ENCODE peak calls at places on chromosomes 16 and 17, in five cellular contexts. One of them, this sample, is unnamed.

GRCh38 chr17:78962345-78962983 is 17.3 kb downstream of the LGALS3BP start:
- DNase-seq in activated naive CD4-positive, alpha-beta T cell treated with anti-CD3 and anti-CD28 coated beads, Interleukin-2, amount 10 ng/mL, durations not matched to agents 7 days and 5 days: no peak
- DNase-seq in mucosa of gallbladder: peak
- DNase-seq in T-helper 17 cell: no peak
- DNase-seq in activated naive CD8-positive, alpha-beta T cell treated with anti-CD3 and anti-CD28 coated beads for 36 hours: no peak
- DNase-seq in this sample: no peak

GRCh38 chr16:10964039-10964890 is 19.9 kb downstream of the CLEC16A start:
- DNase-seq in activated naive CD4-positive, alpha-beta T cell treated with anti-CD3 and anti-CD28 coated beads, Interleukin-2, amount 10 ng/mL, durations not matched to agents 7 days and 5 days: peak
- DNase-seq in mucosa of gallbladder: peak
- DNase-seq in T-helper 17 cell: peak
- DNase-seq in activated naive CD8-positive, alpha-beta T cell treated with anti-CD3 and anti-CD28 coated beads for 36 hours: peak
- DNase-seq in this sample: peak

GRCh38 chr16:85859818-85860125 is 39.2 kb upstream of the IRF8 start:
- DNase-seq in activated naive CD4-positive, alpha-beta T cell treated with anti-CD3 and anti-CD28 coated beads, Interleukin-2, amount 10 ng/mL, durations not matched to agents 7 days and 5 days: no peak
- DNase-seq in mucosa of gallbladder: no peak
- DNase-seq in T-helper 17 cell: no peak
- DNase-seq in activated naive CD8-positive, alpha-beta T cell treated with anti-CD3 and anti-CD28 coated beads for 36 hours: no peak
- DNase-seq in this sample: no peak

GRCh38 chr17:79019631-79020584 is 4.1 kb upstream of the C1QTNF1 start:
- DNase-seq in activated naive CD4-positive, alpha-beta T cell treated with anti-CD3 and anti-CD28 coated beads, Interleukin-2, amount 10 ng/mL, durations not matched to agents 7 days and 5 days: peak
- DNase-seq in mucosa of gallbladder: peak
- DNase-seq in T-helper 17 cell: no peak
- DNase-seq in activated naive CD8-positive, alpha-beta T cell treated with anti-CD3 and anti-CD28 coated beads for 36 hours: peak
- DNase-seq in this sample: no peak

GRCh38 chr16:69351309-69352027 is at the start of gene TMED6:
- DNase-seq in activated naive CD4-positive, alpha-beta T cell treated with anti-CD3 and anti-CD28 coated beads, Interleukin-2, amount 10 ng/mL, durations not matched to agents 7 days and 5 days: no peak
- DNase-seq in mucosa of gallbladder: peak
- DNase-seq in T-helper 17 cell: no peak
- DNase-seq in activated naive CD8-positive, alpha-beta T cell treated with anti-CD3 and anti-CD28 coated beads for 36 hours: no peak
- DNase-seq in this sample: no peak

GRCh38 chr17:38879878-38880727 is 10.2 kb downstream of the LASP1 start:
- DNase-seq in activated naive CD4-positive, alpha-beta T cell treated with anti-CD3 and anti-CD28 coated beads, Interleukin-2, amount 10 ng/mL, durations not matched to agents 7 days and 5 days: peak
- DNase-seq in mucosa of gallbladder: no peak
- DNase-seq in T-helper 17 cell: no peak
- DNase-seq in activated naive CD8-positive, alpha-beta T cell treated with anti-CD3 and anti-CD28 coated beads for 36 hours: no peak
- DNase-seq in this sample: no peak

GRCh38 chr16:14427371-14427948 is 202.6 kb downstream of the PARN start:
- DNase-seq in activated naive CD4-positive, alpha-beta T cell treated with anti-CD3 and anti-CD28 coated beads, Interleukin-2, amount 10 ng/mL, durations not matched to agents 7 days and 5 days: no peak
- DNase-seq in mucosa of gallbladder: no peak
- DNase-seq in T-helper 17 cell: no peak
- DNase-seq in activated naive CD8-positive, alpha-beta T cell treated with anti-CD3 and anti-CD28 coated beads for 36 hours: no peak
- DNase-seq in this sample: no peak

GRCh38 chr17:39800540-39800939 is 62.8 kb downstream of the GRB7 start:
- DNase-seq in activated naive CD4-positive, alpha-beta T cell treated with anti-CD3 and anti-CD28 coated beads, Interleukin-2, amount 10 ng/mL, durations not matched to agents 7 days and 5 days: peak
- DNase-seq in mucosa of gallbladder: no peak
- DNase-seq in T-helper 17 cell: no peak
- DNase-seq in activated naive CD8-positive, alpha-beta T cell treated with anti-CD3 and anti-CD28 coated beads for 36 hours: peak
- DNase-seq in this sample: peak

GRCh38 chr17:48546187-48546923 is 1.4 kb upstream of the HOXB2 start:
- DNase-seq in activated naive CD4-positive, alpha-beta T cell treated with anti-CD3 and anti-CD28 coated beads, Interleukin-2, amount 10 ng/mL, durations not matched to agents 7 days and 5 days: no peak
- DNase-seq in mucosa of gallbladder: no peak
- DNase-seq in T-helper 17 cell: no peak
- DNase-seq in activated naive CD8-positive, alpha-beta T cell treated with anti-CD3 and anti-CD28 coated beads for 36 hours: no peak
- DNase-seq in this sample: no peak

GRCh38 chr16:68592466-68593337 is 52.4 kb upstream of the CDH3 start:
- DNase-seq in activated naive CD4-positive, alpha-beta T cell treated with anti-CD3 and anti-CD28 coated beads, Interleukin-2, amount 10 ng/mL, durations not matched to agents 7 days and 5 days: no peak
- DNase-seq in mucosa of gallbladder: no peak
- DNase-seq in T-helper 17 cell: no peak
- DNase-seq in activated naive CD8-positive, alpha-beta T cell treated with anti-CD3 and anti-CD28 coated beads for 36 hours: no peak
- DNase-seq in this sample: peak

GRCh38 chr16:30570621-30571443 is 682 bp downstream of the ZNF688 start:
- DNase-seq in activated naive CD4-positive, alpha-beta T cell treated with anti-CD3 and anti-CD28 coated beads, Interleukin-2, amount 10 ng/mL, durations not matched to agents 7 days and 5 days: no peak
- DNase-seq in mucosa of gallbladder: no peak
- DNase-seq in T-helper 17 cell: no peak
- DNase-seq in activated naive CD8-positive, alpha-beta T cell treated with anti-CD3 and anti-CD28 coated beads for 36 hours: no peak
- DNase-seq in this sample: peak

GRCh38 chr17:13888043-13888442 is 181.3 kb upstream of the COX10 start:
- DNase-seq in activated naive CD4-positive, alpha-beta T cell treated with anti-CD3 and anti-CD28 coated beads, Interleukin-2, amount 10 ng/mL, durations not matched to agents 7 days and 5 days: no peak
- DNase-seq in mucosa of gallbladder: no peak
- DNase-seq in T-helper 17 cell: no peak
- DNase-seq in activated naive CD8-positive, alpha-beta T cell treated with anti-CD3 and anti-CD28 coated beads for 36 hours: no peak
- DNase-seq in this sample: no peak

GRCh38 chr17:4584835-4585187 is 482 bp downstream of the SMTNL2 start:
- DNase-seq in activated naive CD4-positive, alpha-beta T cell treated with anti-CD3 and anti-CD28 coated beads, Interleukin-2, amount 10 ng/mL, durations not matched to agents 7 days and 5 days: no peak
- DNase-seq in mucosa of gallbladder: no peak
- DNase-seq in T-helper 17 cell: no peak
- DNase-seq in activated naive CD8-positive, alpha-beta T cell treated with anti-CD3 and anti-CD28 coated beads for 36 hours: no peak
- DNase-seq in this sample: no peak

GRCh38 chr17:29012535-29012934 is 6.7 kb upstream of the SEZ6 start:
- DNase-seq in activated naive CD4-positive, alpha-beta T cell treated with anti-CD3 and anti-CD28 coated beads, Interleukin-2, amount 10 ng/mL, durations not matched to agents 7 days and 5 days: no peak
- DNase-seq in mucosa of gallbladder: no peak
- DNase-seq in T-helper 17 cell: no peak
- DNase-seq in activated naive CD8-positive, alpha-beta T cell treated with anti-CD3 and anti-CD28 coated beads for 36 hours: no peak
- DNase-seq in this sample: no peak

GRCh38 chr17:32370426-32370825 is 20.5 kb downstream of the ZNF207 start:
- DNase-seq in activated naive CD4-positive, alpha-beta T cell treated with anti-CD3 and anti-CD28 coated beads, Interleukin-2, amount 10 ng/mL, durations not matched to agents 7 days and 5 days: no peak
- DNase-seq in mucosa of gallbladder: no peak
- DNase-seq in T-helper 17 cell: no peak
- DNase-seq in activated naive CD8-positive, alpha-beta T cell treated with anti-CD3 and anti-CD28 coated beads for 36 hours: no peak
- DNase-seq in this sample: no peak

GRCh38 chr16:81095653-81095952 is 592 bp downstream of the GCSH start:
- DNase-seq in activated naive CD4-positive, alpha-beta T cell treated with anti-CD3 and anti-CD28 coated beads, Interleukin-2, amount 10 ng/mL, durations not matched to agents 7 days and 5 days: no peak
- DNase-seq in mucosa of gallbladder: no peak
- DNase-seq in T-helper 17 cell: no peak
- DNase-seq in activated naive CD8-positive, alpha-beta T cell treated with anti-CD3 and anti-CD28 coated beads for 36 hours: no peak
- DNase-seq in this sample: no peak

GRCh38 chr17:77208217-77208808 is 67.5 kb downstream of the SEC14L1 start:
- DNase-seq in activated naive CD4-positive, alpha-beta T cell treated with anti-CD3 and anti-CD28 coated beads, Interleukin-2, amount 10 ng/mL, durations not matched to agents 7 days and 5 days: no peak
- DNase-seq in mucosa of gallbladder: peak
- DNase-seq in T-helper 17 cell: no peak
- DNase-seq in activated naive CD8-positive, alpha-beta T cell treated with anti-CD3 and anti-CD28 coated beads for 36 hours: no peak
- DNase-seq in this sample: no peak

GRCh38 chr16:4690946-4691665 is 2.3 kb upstream of the NUDT16L1 start:
- DNase-seq in activated naive CD4-positive, alpha-beta T cell treated with anti-CD3 and anti-CD28 coated beads, Interleukin-2, amount 10 ng/mL, durations not matched to agents 7 days and 5 days: peak
- DNase-seq in mucosa of gallbladder: no peak
- DNase-seq in T-helper 17 cell: no peak
- DNase-seq in activated naive CD8-positive, alpha-beta T cell treated with anti-CD3 and anti-CD28 coated beads for 36 hours: no peak
- DNase-seq in this sample: no peak

GRCh38 chr17:63295839-63296590 is 150.1 kb downstream of the CYB561 start:
- DNase-seq in activated naive CD4-positive, alpha-beta T cell treated with anti-CD3 and anti-CD28 coated beads, Interleukin-2, amount 10 ng/mL, durations not matched to agents 7 days and 5 days: no peak
- DNase-seq in mucosa of gallbladder: no peak
- DNase-seq in T-helper 17 cell: no peak
- DNase-seq in activated naive CD8-positive, alpha-beta T cell treated with anti-CD3 and anti-CD28 coated beads for 36 hours: no peak
- DNase-seq in this sample: no peak

GRCh38 chr17:55334881-55335523 is 70.2 kb downstream of the HLF start:
- DNase-seq in activated naive CD4-positive, alpha-beta T cell treated with anti-CD3 and anti-CD28 coated beads, Interleukin-2, amount 10 ng/mL, durations not matched to agents 7 days and 5 days: no peak
- DNase-seq in mucosa of gallbladder: no peak
- DNase-seq in T-helper 17 cell: no peak
- DNase-seq in activated naive CD8-positive, alpha-beta T cell treated with anti-CD3 and anti-CD28 coated beads for 36 hours: no peak
- DNase-seq in this sample: no peak

GRCh38 chr16:78490847-78491246 is 391.4 kb downstream of the WWOX start:
- DNase-seq in activated naive CD4-positive, alpha-beta T cell treated with anti-CD3 and anti-CD28 coated beads, Interleukin-2, amount 10 ng/mL, durations not matched to agents 7 days and 5 days: no peak
- DNase-seq in mucosa of gallbladder: no peak
- DNase-seq in T-helper 17 cell: no peak
- DNase-seq in activated naive CD8-positive, alpha-beta T cell treated with anti-CD3 and anti-CD28 coated beads for 36 hours: no peak
- DNase-seq in this sample: no peak

GRCh38 chr17:29514792-29515191 is 52.0 kb downstream of the ABHD15 start:
- DNase-seq in activated naive CD4-positive, alpha-beta T cell treated with anti-CD3 and anti-CD28 coated beads, Interleukin-2, amount 10 ng/mL, durations not matched to agents 7 days and 5 days: no peak
- DNase-seq in mucosa of gallbladder: no peak
- DNase-seq in T-helper 17 cell: no peak
- DNase-seq in activated naive CD8-positive, alpha-beta T cell treated with anti-CD3 and anti-CD28 coated beads for 36 hours: no peak
- DNase-seq in this sample: no peak

GRCh38 chr17:68782829-68783228 is 172.4 kb downstream of the ABCA8 start:
- DNase-seq in activated naive CD4-positive, alpha-beta T cell treated with anti-CD3 and anti-CD28 coated beads, Interleukin-2, amount 10 ng/mL, durations not matched to agents 7 days and 5 days: no peak
- DNase-seq in mucosa of gallbladder: no peak
- DNase-seq in T-helper 17 cell: no peak
- DNase-seq in activated naive CD8-positive, alpha-beta T cell treated with anti-CD3 and anti-CD28 coated beads for 36 hours: no peak
- DNase-seq in this sample: no peak

This sample was measured in GM20000.